ENCODE peak calls at places on chromosomes 7 and 10, in six cellular contexts. One of them, this sample, is unnamed.

GRCh38 chr7:45665172-45665571 is 91.0 kb downstream of the ADCY1 start:
- DNase-seq in activated CD8-positive, alpha-beta T cell treated with anti-CD3 and anti-CD28 coated beads, Interleukin-2, amount 10 ng/mL, durations not matched to agents 7 days and 5 days: no peak
- DNase-seq in caudate nucleus: no peak
- DNase-seq in fibroblast of pulmonary artery: no peak
- DNase-seq in NCI-H1092: no peak
- DNase-seq in NCI-H2081: no peak
- DNase-seq in this sample: no peak

GRCh38 chr10:34186740-34187139 is 628.4 kb downstream of the PARD3 start:
- DNase-seq in NCI-H2081: no peak
- DNase-seq in NCI-H1092: no peak
- DNase-seq in activated CD8-positive, alpha-beta T cell treated with anti-CD3 and anti-CD28 coated beads, Interleukin-2, amount 10 ng/mL, durations not matched to agents 7 days and 5 days: no peak
- DNase-seq in caudate nucleus: no peak
- DNase-seq in fibroblast of pulmonary artery: no peak
- DNase-seq in this sample: no peak

GRCh38 chr10:2760736-2761135 is 306.6 kb upstream of the PFKP start:
- DNase-seq in NCI-H1092: no peak
- DNase-seq in caudate nucleus: no peak
- DNase-seq in NCI-H2081: no peak
- DNase-seq in fibroblast of pulmonary artery: no peak
- DNase-seq in activated CD8-positive, alpha-beta T cell treated with anti-CD3 and anti-CD28 coated beads, Interleukin-2, amount 10 ng/mL, durations not matched to agents 7 days and 5 days: no peak
- DNase-seq in this sample: no peak

GRCh38 chr10:44339218-44339617 is 45.7 kb downstream of the CXCL12 start:
- DNase-seq in NCI-H2081: no peak
- DNase-seq in fibroblast of pulmonary artery: peak
- DNase-seq in NCI-H1092: no peak
- DNase-seq in caudate nucleus: no peak
- DNase-seq in activated CD8-positive, alpha-beta T cell treated with anti-CD3 and anti-CD28 coated beads, Interleukin-2, amount 10 ng/mL, durations not matched to agents 7 days and 5 days: no peak
- DNase-seq in this sample: peak

GRCh38 chr10:129417164-129417563 is 49.9 kb upstream of the MGMT start:
- DNase-seq in caudate nucleus: no peak
- DNase-seq in activated CD8-positive, alpha-beta T cell treated with anti-CD3 and anti-CD28 coated beads, Interleukin-2, amount 10 ng/mL, durations not matched to agents 7 days and 5 days: no peak
- DNase-seq in fibroblast of pulmonary artery: no peak
- DNase-seq in NCI-H1092: no peak
- DNase-seq in NCI-H2081: no peak
- DNase-seq in this sample: no peak

GRCh38 chr7:93120981-93121549 is 3.3 kb upstream of the SAMD9 start:
- DNase-seq in caudate nucleus: no peak
- DNase-seq in NCI-H2081: no peak
- DNase-seq in activated CD8-positive, alpha-beta T cell treated with anti-CD3 and anti-CD28 coated beads, Interleukin-2, amount 10 ng/mL, durations not matched to agents 7 days and 5 days: no peak
- DNase-seq in NCI-H1092: no peak
- DNase-seq in fibroblast of pulmonary artery: no peak
- DNase-seq in this sample: no peak

GRCh38 chr7:120171406-120171805 is 101.6 kb upstream of the KCND2 start:
- DNase-seq in fibroblast of pulmonary artery: no peak
- DNase-seq in NCI-H2081: no peak
- DNase-seq in activated CD8-positive, alpha-beta T cell treated with anti-CD3 and anti-CD28 coated beads, Interleukin-2, amount 10 ng/mL, durations not matched to agents 7 days and 5 days: no peak
- DNase-seq in caudate nucleus: no peak
- DNase-seq in NCI-H1092: no peak
- DNase-seq in this sample: peak

GRCh38 chr7:86961686-86962085 is 97.8 kb downstream of the ELAPOR2 start:
- DNase-seq in NCI-H2081: no peak
- DNase-seq in caudate nucleus: no peak
- DNase-seq in fibroblast of pulmonary artery: no peak
- DNase-seq in NCI-H1092: no peak
- DNase-seq in activated CD8-positive, alpha-beta T cell treated with anti-CD3 and anti-CD28 coated beads, Interleukin-2, amount 10 ng/mL, durations not matched to agents 7 days and 5 days: no peak
- DNase-seq in this sample: no peak

GRCh38 chr7:128932862-128933821 is 4.6 kb upstream of the IRF5 start:
- DNase-seq in fibroblast of pulmonary artery: no peak
- DNase-seq in NCI-H2081: no peak
- DNase-seq in NCI-H1092: no peak
- DNase-seq in caudate nucleus: no peak
- DNase-seq in activated CD8-positive, alpha-beta T cell treated with anti-CD3 and anti-CD28 coated beads, Interleukin-2, amount 10 ng/mL, durations not matched to agents 7 days and 5 days: peak
- DNase-seq in this sample: no peak

GRCh38 chr7:64574481-64575159 is 11.7 kb upstream of the ZNF680 start:
- DNase-seq in fibroblast of pulmonary artery: peak
- DNase-seq in NCI-H1092: no peak
- DNase-seq in NCI-H2081: no peak
- DNase-seq in caudate nucleus: no peak
- DNase-seq in activated CD8-positive, alpha-beta T cell treated with anti-CD3 and anti-CD28 coated beads, Interleukin-2, amount 10 ng/mL, durations not matched to agents 7 days and 5 days: no peak
- DNase-seq in this sample: peak

GRCh38 chr7:2709553-2710165 is 21.7 kb downstream of the AMZ1 start:
- DNase-seq in NCI-H1092: peak
- DNase-seq in fibroblast of pulmonary artery: peak
- DNase-seq in caudate nucleus: no peak
- DNase-seq in NCI-H2081: peak
- DNase-seq in activated CD8-positive, alpha-beta T cell treated with anti-CD3 and anti-CD28 coated beads, Interleukin-2, amount 10 ng/mL, durations not matched to agents 7 days and 5 days: peak
- DNase-seq in this sample: peak

GRCh38 chr10:69716711-69717560 is 84.8 kb upstream of the COL13A1 start:
- DNase-seq in caudate nucleus: peak
- DNase-seq in activated CD8-positive, alpha-beta T cell treated with anti-CD3 and anti-CD28 coated beads, Interleukin-2, amount 10 ng/mL, durations not matched to agents 7 days and 5 days: peak
- DNase-seq in fibroblast of pulmonary artery: peak
- DNase-seq in NCI-H2081: peak
- DNase-seq in NCI-H1092: peak
- DNase-seq in this sample: peak

GRCh38 chr10:22271786-22272185 is 44.4 kb upstream of the COMMD3 start:
- DNase-seq in activated CD8-positive, alpha-beta T cell treated with anti-CD3 and anti-CD28 coated beads, Interleukin-2, amount 10 ng/mL, durations not matched to agents 7 days and 5 days: no peak
- DNase-seq in caudate nucleus: no peak
- DNase-seq in NCI-H2081: no peak
- DNase-seq in NCI-H1092: no peak
- DNase-seq in fibroblast of pulmonary artery: no peak
- DNase-seq in this sample: peak

GRCh38 chr10:29370612-29371092 is 81.8 kb downstream of the LYZL1 start:
- DNase-seq in caudate nucleus: no peak
- DNase-seq in NCI-H1092: no peak
- DNase-seq in activated CD8-positive, alpha-beta T cell treated with anti-CD3 and anti-CD28 coated beads, Interleukin-2, amount 10 ng/mL, durations not matched to agents 7 days and 5 days: no peak
- DNase-seq in NCI-H2081: no peak
- DNase-seq in fibroblast of pulmonary artery: no peak
- DNase-seq in this sample: no peak

GRCh38 chr7:112938895-112939588 is 147.6 kb downstream of the GPR85 start:
- DNase-seq in NCI-H2081: no peak
- DNase-seq in caudate nucleus: peak
- DNase-seq in fibroblast of pulmonary artery: peak
- DNase-seq in activated CD8-positive, alpha-beta T cell treated with anti-CD3 and anti-CD28 coated beads, Interleukin-2, amount 10 ng/mL, durations not matched to agents 7 days and 5 days: peak
- DNase-seq in NCI-H1092: no peak
- DNase-seq in this sample: no peak

GRCh38 chr10:132065491-132066105 is at the start of gene JAKMIP3:
- DNase-seq in fibroblast of pulmonary artery: peak
- DNase-seq in NCI-H2081: no peak
- DNase-seq in caudate nucleus: no peak
- DNase-seq in activated CD8-positive, alpha-beta T cell treated with anti-CD3 and anti-CD28 coated beads, Interleukin-2, amount 10 ng/mL, durations not matched to agents 7 days and 5 days: no peak
- DNase-seq in NCI-H1092: no peak
- DNase-seq in this sample: peak

GRCh38 chr7:85186521-85187241 is at the start of gene SEMA3D:
- DNase-seq in caudate nucleus: peak
- DNase-seq in NCI-H1092: peak
- DNase-seq in activated CD8-positive, alpha-beta T cell treated with anti-CD3 and anti-CD28 coated beads, Interleukin-2, amount 10 ng/mL, durations not matched to agents 7 days and 5 days: no peak
- DNase-seq in NCI-H2081: peak
- DNase-seq in fibroblast of pulmonary artery: peak
- DNase-seq in this sample: peak

GRCh38 chr10:125010362-125010761 is 68.4 kb downstream of the ZRANB1 start:
- DNase-seq in NCI-H2081: no peak
- DNase-seq in NCI-H1092: no peak
- DNase-seq in caudate nucleus: no peak
- DNase-seq in fibroblast of pulmonary artery: no peak
- DNase-seq in activated CD8-positive, alpha-beta T cell treated with anti-CD3 and anti-CD28 coated beads, Interleukin-2, amount 10 ng/mL, durations not matched to agents 7 days and 5 days: no peak
- DNase-seq in this sample: no peak

GRCh38 chr10:81953420-81953819 is 78.4 kb downstream of the NRG3 start:
- DNase-seq in fibroblast of pulmonary artery: peak
- DNase-seq in activated CD8-positive, alpha-beta T cell treated with anti-CD3 and anti-CD28 coated beads, Interleukin-2, amount 10 ng/mL, durations not matched to agents 7 days and 5 days: no peak
- DNase-seq in caudate nucleus: no peak
- DNase-seq in NCI-H2081: no peak
- DNase-seq in NCI-H1092: no peak
- DNase-seq in this sample: peak

GRCh38 chr7:141323826-141324225 is 227.4 kb upstream of the AGK start:
- DNase-seq in NCI-H1092: no peak
- DNase-seq in activated CD8-positive, alpha-beta T cell treated with anti-CD3 and anti-CD28 coated beads, Interleukin-2, amount 10 ng/mL, durations not matched to agents 7 days and 5 days: no peak
- DNase-seq in fibroblast of pulmonary artery: no peak
- DNase-seq in caudate nucleus: no peak
- DNase-seq in NCI-H2081: no peak
- DNase-seq in this sample: no peak

GRCh38 chr10:35058686-35059085 is 31.5 kb downstream of the CUL2 start:
- DNase-seq in activated CD8-positive, alpha-beta T cell treated with anti-CD3 and anti-CD28 coated beads, Interleukin-2, amount 10 ng/mL, durations not matched to agents 7 days and 5 days: no peak
- DNase-seq in NCI-H1092: no peak
- DNase-seq in caudate nucleus: no peak
- DNase-seq in NCI-H2081: no peak
- DNase-seq in fibroblast of pulmonary artery: no peak
- DNase-seq in this sample: no peak